ENCODE peak calls at places on chromosomes 4 and X, in five cellular contexts. C is IMR-90, V is GM23248, I is A549, D is PC-3. X is an unnamed sample. For H3K9me3, the result is how much of the 10 kb centered on the place peaks cover.

GRCh38 chr4:83115000-83115399 is 471 bp upstream of the PLAC8 start:
- DNase-seq in C (peak), V (peak), I (no peak), D (peak), X (peak)

GRCh38 chr4:65050786-65051185 is 619.5 kb downstream of the EPHA5 start:
- DNase-seq in C (no peak), V (no peak), I (no peak), D (no peak), X (no peak)

GRCh38 chr4:188387134-188387791 is 248.0 kb downstream of the TRIML1 start:
- DNase-seq in C (peak), V (no peak), I (no peak), D (no peak), X (no peak)

GRCh38 chr4:128847074-128847724 is 37.7 kb downstream of the JADE1 start:
- DNase-seq in C (peak), V (peak), I (no peak), D (no peak), X (no peak)

GRCh38 chrX:2756534-2756933 is 4.7 kb downstream of the XG start:
- DNase-seq in C (no peak), V (no peak), I (no peak), D (no peak), X (no peak)

GRCh38 chrX:51395807-51396728 is 63.4 kb downstream of the NUDT10 start:
- DNase-seq in C (no peak), V (peak), I (peak), D (no peak), X (no peak)

GRCh38 chr4:186725422-186726149 is 1.9 kb upstream of the FAT1 start:
- DNase-seq in C (peak), V (peak), I (peak), D (peak), X (peak)

GRCh38 chrX:140249122-140249521 is 255.7 kb downstream of the SOX3 start:
- DNase-seq in C (no peak), V (no peak), I (no peak), D (no peak), X (no peak)

GRCh38 chrX:154735695-154736393 is 15.0 kb downstream of the GAB3 start:
- DNase-seq in C (peak), V (peak), I (peak), D (peak), X (peak)

GRCh38 chr4:33037464-33037863 is 2317.3 kb downstream of the PCDH7 start:
- DNase-seq in C (no peak), V (no peak), I (no peak), D (no peak), X (no peak)

GRCh38 chr4:2591189-2591588 is 54.7 kb downstream of the FAM193A start:
- DNase-seq in C (peak), V (peak), I (no peak), D (no peak), X (peak)

GRCh38 chrX:3443186-3443585 is 96.7 kb upstream of the MXRA5 start:
- DNase-seq in C (no peak), V (no peak), I (no peak), D (no peak), X (no peak)

DNA sequence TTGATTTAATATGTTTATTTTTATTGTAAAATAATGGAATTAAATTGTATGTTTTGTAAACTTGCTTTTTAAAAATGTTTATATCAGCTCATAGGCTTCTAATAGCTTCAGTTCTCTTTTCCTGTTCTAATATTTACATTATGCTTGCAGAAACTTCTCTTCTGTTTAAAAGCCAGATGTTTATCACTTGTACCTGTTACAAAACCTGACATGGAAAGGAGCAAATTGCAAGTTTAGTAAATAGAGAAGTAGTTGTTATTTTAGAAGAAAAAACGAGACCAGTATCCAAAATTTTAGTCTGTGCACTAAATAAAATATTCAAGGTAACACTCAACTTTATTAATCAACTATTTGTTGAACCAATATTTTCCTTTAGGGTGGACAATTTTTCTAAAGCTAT is 69.4 kb upstream of the GUCY1A1 start:
- DNase-seq in C (no peak), V (no peak), I (no peak), D (no peak), X (no peak)
- H3K9me3 ChIP-seq in C (under half), V (under half), I (under half), D (under half), X (under half)

DNA sequence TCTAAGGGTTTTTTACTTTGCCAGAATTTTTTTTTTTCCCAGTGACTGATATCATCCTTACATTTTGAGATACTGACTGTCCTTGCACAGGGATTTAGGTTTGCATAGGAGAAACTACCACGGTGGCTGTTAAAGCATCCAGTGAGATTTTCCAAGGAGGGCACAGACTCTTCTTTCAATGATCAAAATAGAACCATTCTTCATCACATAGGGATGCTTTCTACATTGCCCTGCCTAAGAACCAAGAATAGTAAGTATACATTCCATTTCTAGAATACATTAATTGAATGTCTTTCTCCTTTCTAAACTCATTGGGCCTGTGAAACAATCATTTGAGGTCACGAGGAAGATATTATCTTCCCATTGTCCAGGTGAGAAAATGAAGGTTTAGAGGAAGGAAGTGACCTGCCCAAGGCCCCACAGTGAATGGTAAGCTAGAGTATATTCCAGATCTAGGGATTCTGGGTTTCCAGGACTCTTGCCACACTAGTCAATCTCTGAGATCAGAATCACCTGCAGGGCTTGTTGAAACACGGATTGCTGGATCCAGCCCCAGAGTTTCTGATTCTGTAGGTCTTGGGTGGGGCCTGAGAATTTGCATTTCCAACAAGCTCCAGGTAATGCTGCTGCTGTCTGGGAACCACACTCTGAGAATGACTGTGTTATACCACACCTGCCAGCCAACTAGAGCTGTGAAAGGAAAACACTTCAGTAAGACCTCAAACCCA is 17.7 kb upstream of the TMEM154 start:
- DNase-seq in C (no peak), V (no peak), I (no peak), D (no peak), X (no peak)
- H3K4me2 ChIP-seq in C (no peak), V (peak), I (no peak), D (peak), X (peak)

GRCh38 chrX:70496491-70496890 is 51.9 kb downstream of the DLG3 start:
- DNase-seq in C (no peak), V (no peak), I (no peak), D (no peak), X (no peak)
- H3K9me3 ChIP-seq in C (under half), V (under half), I (under half), D (under half), X (under half)

GRCh38 chr4:136651278-136651667 is 881.0 kb downstream of the PCDH18 start:
- DNase-seq in C (peak), V (no peak), I (no peak), D (peak), X (peak)
- H3K4me2 ChIP-seq in C (no peak), V (no peak), I (no peak), D (peak), X (peak)

GRCh38 chrX:146454363-146454762 is 355.2 kb upstream of the CXorf51B start:
- DNase-seq in C (no peak), V (no peak), I (no peak), D (no peak), X (no peak)

DNA sequence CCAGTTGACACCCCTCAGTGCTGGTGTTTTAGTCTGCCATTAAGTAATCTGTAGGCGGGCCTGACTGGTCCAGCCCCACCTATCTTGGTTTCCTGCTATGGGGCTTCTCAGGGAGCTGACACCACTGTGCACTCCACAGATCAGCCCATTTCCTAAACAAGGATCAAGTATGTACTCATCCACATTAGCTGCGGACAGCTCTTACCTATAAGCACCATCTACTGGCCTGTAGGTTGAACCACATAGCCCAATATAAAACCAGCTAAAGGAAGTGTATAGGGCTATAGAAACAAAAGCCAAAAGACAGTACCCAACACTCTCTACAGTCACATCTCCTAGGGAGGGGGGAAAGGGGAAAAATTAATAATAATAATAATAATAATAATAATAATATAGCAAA is 353.5 kb upstream of the CXorf51B start:
- DNase-seq in C (no peak), V (no peak), I (no peak), D (no peak), X (no peak)
- H3K9me3 ChIP-seq in C (under half), V (under half), I (under half), D (under half), X (under half)

GRCh38 chr4:15213415-15213814 is 211.1 kb downstream of the CPEB2 start:
- DNase-seq in C (no peak), V (peak), I (no peak), D (no peak), X (no peak)
- H3K4me2 ChIP-seq in C (no peak), V (no peak), I (no peak), D (no peak), X (no peak)

DNA sequence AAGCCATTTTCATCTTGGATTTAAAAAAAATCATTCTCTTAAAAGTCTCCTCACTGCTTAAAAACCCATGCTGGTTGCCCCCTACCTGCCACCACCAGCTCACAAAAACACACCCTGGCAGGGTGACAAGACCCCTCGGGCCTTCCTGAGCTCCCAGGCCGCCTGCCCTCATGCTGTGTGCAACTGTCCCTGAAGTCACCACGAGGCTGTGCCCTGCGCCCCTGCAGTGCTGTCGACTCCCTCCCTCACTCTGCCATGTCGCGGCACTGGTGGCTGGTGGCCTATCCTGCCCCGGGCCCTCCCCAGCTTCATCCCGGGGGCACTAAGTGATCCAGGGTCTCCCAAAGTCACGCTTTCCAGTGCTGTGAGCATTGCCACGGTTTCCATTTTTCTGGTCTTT is 46.3 kb upstream of the ADRA2C start:
- DNase-seq in C (no peak), V (no peak), I (no peak), D (no peak), X (no peak)
- H3K9me3 ChIP-seq in C (under half), V (under half), I (under half), D (under half), X (under half)

GRCh38 chr4:81213671-81214070 is 1.4 kb downstream of the PRKG2 start:
- DNase-seq in C (no peak), V (peak), I (no peak), D (no peak), X (no peak)

GRCh38 chr4:81214144-81214517 is 891 bp downstream of the PRKG2 start:
- DNase-seq in C (no peak), V (peak), I (no peak), D (no peak), X (no peak)

GRCh38 chr4:81215936-81216335 is 914 bp upstream of the PRKG2 start:
- DNase-seq in C (no peak), V (no peak), I (no peak), D (no peak), X (no peak)

GRCh38 chr4:81215219-81215892 is at the start of gene PRKG2:
- DNase-seq in C (no peak), V (peak), I (no peak), D (no peak), X (peak)

DNA sequence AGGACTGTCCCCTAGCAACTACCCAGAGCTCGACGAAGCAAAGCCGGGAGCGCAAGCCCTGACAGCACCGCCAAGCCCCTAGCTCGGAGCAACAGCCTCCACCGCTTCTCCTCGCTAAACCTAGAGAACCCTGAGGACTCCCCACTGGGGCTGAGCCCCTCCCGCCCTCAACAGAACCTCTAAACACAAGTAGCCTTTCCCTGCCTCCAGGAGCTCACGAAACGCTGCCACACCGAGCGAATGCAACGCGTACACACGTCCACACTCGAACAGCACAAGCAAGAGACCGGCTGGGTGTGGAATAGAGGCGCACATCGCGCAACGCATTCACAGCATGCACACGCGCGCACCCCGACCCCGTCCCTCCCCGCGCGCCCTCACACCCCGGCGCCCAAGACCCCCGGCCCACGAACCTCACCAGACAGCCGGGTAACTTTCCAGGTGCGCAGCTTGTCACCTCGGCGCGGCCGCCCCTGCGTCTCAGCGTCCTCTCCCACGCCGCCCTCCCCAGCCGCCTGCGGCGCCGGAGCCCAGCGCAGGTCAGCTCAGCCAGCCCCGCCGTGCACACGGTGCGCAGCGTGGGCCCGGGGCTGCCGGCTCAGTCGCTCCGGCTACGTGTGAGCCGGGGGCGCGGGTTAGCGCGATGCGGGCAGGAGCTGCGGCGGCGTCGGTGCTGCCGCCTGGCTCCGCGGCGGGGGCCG is 354 bp downstream of the PRKG2 start:
- DNase-seq in C (peak), V (peak), I (peak), D (no peak), X (peak)
- H3K4me2 ChIP-seq in C (peak), V (peak), I (peak), D (peak), X (peak)

DNA sequence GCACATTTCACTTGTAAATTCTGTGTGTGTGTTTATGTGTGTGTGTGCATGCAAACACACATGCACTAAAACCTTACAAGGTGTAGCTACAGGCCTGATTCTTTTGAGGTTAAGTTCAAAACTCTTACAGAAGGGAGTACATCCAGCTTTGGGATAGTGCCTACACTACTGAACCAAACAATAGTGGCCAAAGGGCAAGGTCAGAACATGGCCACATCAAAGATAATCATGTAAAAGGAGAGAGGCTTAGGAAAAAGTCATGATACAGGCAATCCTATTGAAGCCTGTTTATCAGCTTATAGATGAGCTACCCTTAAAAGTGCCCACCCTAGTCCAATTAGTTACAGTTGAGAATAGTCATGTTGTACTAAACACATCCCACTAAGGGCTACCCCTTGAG is 139.6 kb downstream of the IDS start:
- DNase-seq in C (no peak), V (no peak), I (no peak), D (no peak), X (no peak)
- H3K9me3 ChIP-seq in C (under half), V (under half), I (under half), D (under half), X (under half)

GRCh38 chr4:10655968-10656367 is 28.6 kb downstream of the CLNK start:
- DNase-seq in C (peak), V (peak), I (no peak), D (peak), X (peak)
- H3K4me2 ChIP-seq in C (peak), V (peak), I (peak), D (peak), X (peak)